ENCODE peak calls at places on chromosomes 11 and 22, in four cellular contexts. J is T-helper 1 cell; P is central memory CD8-positive, alpha-beta T cell; B is right atrium auricular region. I is an unnamed sample.

GRCh38 chr11:116601734-116602636 is 170.8 kb downstream of the BUD13 start:
- DNase-seq in J (no peak), P (no peak), B (no peak), I (no peak)

GRCh38 chr22:47064416-47064815 is 302.0 kb downstream of the TBC1D22A start:
- DNase-seq in J (no peak), P (no peak), B (no peak), I (no peak)

GRCh38 chr11:115112779-115113178 is 391.4 kb downstream of the CADM1 start:
- DNase-seq in J (no peak), P (no peak), B (no peak), I (no peak)

GRCh38 chr11:69008774-69009440 is 4.1 kb downstream of the MRGPRF start:
- DNase-seq in J (no peak), P (no peak), B (peak), I (no peak)

GRCh38 chr11:127619946-127620345 is 619.4 kb upstream of the KIRREL3 start:
- DNase-seq in J (no peak), P (no peak), B (no peak), I (no peak)

GRCh38 chr11:69636512-69636866 is 4.5 kb upstream of the CCND1 start:
- DNase-seq in J (no peak), P (no peak), B (peak), I (peak)

GRCh38 chr11:60945295-60945667 is 6.7 kb downstream of the SLC15A3 start:
- DNase-seq in J (no peak), P (no peak), B (no peak), I (no peak)

GRCh38 chr11:1854949-1855885 is 2.3 kb downstream of the LSP1 start:
- DNase-seq in J (no peak), P (no peak), B (no peak), I (no peak)

GRCh38 chr11:64299847-64300648 is at the start of gene CATSPERZ:
- DNase-seq in J (no peak), P (no peak), B (no peak), I (no peak)

GRCh38 chr11:121553806-121554205 is 101.0 kb upstream of the SORL1-AS1 start:
- DNase-seq in J (no peak), P (no peak), B (no peak), I (no peak)

GRCh38 chr22:44329179-44329796 is 16.5 kb upstream of the SHISAL1 start:
- DNase-seq in J (no peak), P (no peak), B (no peak), I (no peak)

GRCh38 chr22:22871536-22872278 is 15.9 kb upstream of the IGLL5 start:
- DNase-seq in J (no peak), P (no peak), B (peak), I (no peak)

GRCh38 chr11:124872741-124873140 is 7.5 kb downstream of the ROBO3 start:
- DNase-seq in J (no peak), P (no peak), B (no peak), I (no peak)

GRCh38 chr11:126104420-126104819 is 41.8 kb upstream of the CDON start:
- DNase-seq in J (no peak), P (no peak), B (no peak), I (no peak)

GRCh38 chr22:49620003-49620556 is 207.6 kb downstream of the BRD1 start:
- DNase-seq in J (no peak), P (no peak), B (no peak), I (no peak)